ENCODE peak calls at places on chromosomes 7 and 10, in ten cellular contexts. V is mammary epithelial cell, A is fibroblast of lung, Y is lower lobe of right lung, J is hepatocyte, H is cardiac muscle cell, F is thoracic aorta, D is A673, I is heart left ventricle, Q is AG04450. N is an unnamed sample.

GRCh38 chr7:135755351-135755753 is 6.7 kb upstream of the FAM180A start:
- DNase-seq in V (no peak), A (no peak), Y (no peak), J (no peak), H (no peak), F (no peak), D (no peak), I (peak), Q (no peak), N (peak)

GRCh38 chr10:17113346-17113745 is 16.3 kb downstream of the CUBN start:
- DNase-seq in V (peak), A (no peak), Y (no peak), J (no peak), H (no peak), F (no peak), D (no peak), I (no peak), Q (no peak), N (no peak)

GRCh38 chr7:27897001-27897400 is 157.0 kb downstream of the TAX1BP1 start:
- DNase-seq in V (no peak), A (peak), Y (peak), J (no peak), H (no peak), F (no peak), D (no peak), I (no peak), Q (peak), N (no peak)

GRCh38 chr10:123997486-123998196 is 95.8 kb downstream of the CHST15 start:
- DNase-seq in V (peak), A (peak), Y (peak), J (peak), H (peak), F (no peak), D (no peak), I (peak), Q (peak), N (no peak)

GRCh38 chr10:3091346-3091787 is 24.0 kb downstream of the PFKP start:
- DNase-seq in V (peak), A (peak), Y (peak), J (peak), H (peak), F (no peak), D (no peak), I (no peak), Q (peak), N (no peak)

GRCh38 chr10:23293973-23294372 is 50.6 kb downstream of the C10orf67 start:
- DNase-seq in V (no peak), A (no peak), Y (no peak), J (no peak), H (no peak), F (no peak), D (no peak), I (no peak), Q (no peak), N (no peak)

GRCh38 chr10:131445623-131446022 is 134.1 kb upstream of the TCERG1L start:
- DNase-seq in V (no peak), A (no peak), Y (no peak), J (no peak), H (no peak), F (no peak), D (no peak), I (no peak), Q (no peak), N (no peak)

GRCh38 chr7:133783276-133783675 is 343.9 kb upstream of the LRGUK start:
- DNase-seq in V (peak), A (no peak), Y (no peak), J (no peak), H (no peak), F (no peak), D (no peak), I (no peak), Q (no peak), N (no peak)

GRCh38 chr10:60350400-60350799 is 39.3 kb downstream of the ANK3 start:
- DNase-seq in V (no peak), A (peak), Y (no peak), J (no peak), H (peak), F (no peak), D (no peak), I (no peak), Q (no peak), N (no peak)

GRCh38 chr10:68301301-68301700 is 30.6 kb upstream of the HNRNPH3 start:
- DNase-seq in V (no peak), A (no peak), Y (no peak), J (no peak), H (no peak), F (no peak), D (no peak), I (no peak), Q (no peak), N (no peak)

GRCh38 chr10:66924674-66925345 is 1.0 kb upstream of the LRRTM3 start:
- DNase-seq in V (peak), A (peak), Y (no peak), J (no peak), H (no peak), F (no peak), D (no peak), I (no peak), Q (no peak), N (no peak)

GRCh38 chr7:101977249-101977648 is 159.8 kb downstream of the CUX1 start:
- DNase-seq in V (no peak), A (no peak), Y (no peak), J (no peak), H (no peak), F (no peak), D (no peak), I (no peak), Q (no peak), N (no peak)

GRCh38 chr10:58086763-58087150 is 180.9 kb downstream of the IPMK start:
- DNase-seq in V (no peak), A (no peak), Y (no peak), J (no peak), H (no peak), F (no peak), D (no peak), I (no peak), Q (no peak), N (no peak)

GRCh38 chr7:479948-480499 is 39.6 kb downstream of the PDGFA start:
- DNase-seq in V (no peak), A (no peak), Y (no peak), J (no peak), H (no peak), F (no peak), D (no peak), I (peak), Q (no peak), N (peak)

GRCh38 chr10:112218960-112219359 is 35.4 kb upstream of the GPAM start:
- DNase-seq in V (no peak), A (no peak), Y (no peak), J (no peak), H (no peak), F (no peak), D (no peak), I (no peak), Q (no peak), N (no peak)

GRCh38 chr10:6721964-6722615 is 142.0 kb upstream of the PRKCQ start:
- DNase-seq in V (peak), A (peak), Y (no peak), J (no peak), H (peak), F (no peak), D (peak), I (no peak), Q (peak), N (no peak)

GRCh38 chr10:126187399-126187798 is 200.9 kb downstream of the ADAM12 start:
- DNase-seq in V (no peak), A (no peak), Y (no peak), J (no peak), H (no peak), F (no peak), D (no peak), I (no peak), Q (no peak), N (no peak)

GRCh38 chr7:151823783-151824182 is 53.1 kb downstream of the PRKAG2 start:
- DNase-seq in V (no peak), A (no peak), Y (no peak), J (no peak), H (no peak), F (no peak), D (no peak), I (no peak), Q (no peak), N (no peak)

GRCh38 chr10:72379776-72380175 is 25.1 kb upstream of the DNAJB12 start:
- DNase-seq in V (no peak), A (peak), Y (no peak), J (no peak), H (no peak), F (no peak), D (peak), I (no peak), Q (no peak), N (no peak)

GRCh38 chr10:124738441-124738840 is 5.7 kb downstream of the FAM53B start:
- DNase-seq in V (no peak), A (no peak), Y (no peak), J (peak), H (no peak), F (no peak), D (no peak), I (no peak), Q (no peak), N (no peak)

GRCh38 chr7:95867309-95867708 is 95.0 kb downstream of the DYNC1I1 start:
- DNase-seq in V (no peak), A (no peak), Y (no peak), J (no peak), H (no peak), F (no peak), D (no peak), I (no peak), Q (no peak), N (no peak)

GRCh38 chr10:22463255-22463654 is 118.0 kb downstream of the SPAG6 start:
- DNase-seq in V (no peak), A (no peak), Y (no peak), J (no peak), H (no peak), F (no peak), D (no peak), I (no peak), Q (no peak), N (no peak)

GRCh38 chr10:103353281-103353680 is 2.3 kb upstream of the PCGF6 start:
- DNase-seq in V (no peak), A (no peak), Y (no peak), J (no peak), H (no peak), F (no peak), D (peak), I (no peak), Q (no peak), N (no peak)

GRCh38 chr10:101569838-101570763 is 18.0 kb downstream of the POLL start:
- DNase-seq in V (peak), A (peak), Y (peak), J (peak), H (peak), F (peak), D (peak), I (peak), Q (peak), N (peak)

GRCh38 chr7:2710256-2710655 is 22.3 kb downstream of the AMZ1 start:
- DNase-seq in V (no peak), A (no peak), Y (no peak), J (no peak), H (no peak), F (no peak), D (no peak), I (peak), Q (no peak), N (no peak)

GRCh38 chr7:155860840-155861479 is 48.7 kb upstream of the SHH start:
- DNase-seq in V (peak), A (peak), Y (peak), J (peak), H (peak), F (no peak), D (no peak), I (no peak), Q (peak), N (no peak)

GRCh38 chr7:835491-836401 is 3.5 kb downstream of the SUN1 start:
- DNase-seq in V (no peak), A (no peak), Y (peak), J (no peak), H (no peak), F (no peak), D (no peak), I (peak), Q (no peak), N (no peak)

GRCh38 chr7:151114151-151115090 is 28.1 kb downstream of the AGAP3 start:
- DNase-seq in V (peak), A (peak), Y (peak), J (peak), H (peak), F (no peak), D (peak), I (no peak), Q (no peak), N (no peak)

GRCh38 chr7:128136215-128136597 is 104.9 kb upstream of the LEP start:
- DNase-seq in V (no peak), A (no peak), Y (no peak), J (no peak), H (no peak), F (no peak), D (peak), I (no peak), Q (no peak), N (no peak)
- H3K27ac ChIP-seq in V (no peak), A (no peak), Y (no peak), J (no peak), H (no peak), F (no peak), D (peak), I (no peak), Q (no peak), N (no peak)

GRCh38 chr7:157337316-157338149 is 729 bp downstream of the DNAJB6 start:
- DNase-seq in V (peak), A (peak), Y (peak), J (peak), H (peak), F (no peak), D (peak), I (peak), Q (no peak), N (peak)

GRCh38 chr7:157335991-157336382 is 817 bp upstream of the DNAJB6 start:
- DNase-seq in V (no peak), A (no peak), Y (no peak), J (no peak), H (no peak), F (no peak), D (no peak), I (no peak), Q (no peak), N (no peak)

GRCh38 chr7:157336383-157337315 is at the start of gene DNAJB6:
- DNase-seq in V (peak), A (peak), Y (peak), J (peak), H (peak), F (peak), D (peak), I (peak), Q (peak), N (peak)

GRCh38 chr7:157335256-157335655 is 1.5 kb upstream of the DNAJB6 start:
- DNase-seq in V (no peak), A (no peak), Y (no peak), J (no peak), H (no peak), F (no peak), D (no peak), I (no peak), Q (no peak), N (no peak)

DNA sequence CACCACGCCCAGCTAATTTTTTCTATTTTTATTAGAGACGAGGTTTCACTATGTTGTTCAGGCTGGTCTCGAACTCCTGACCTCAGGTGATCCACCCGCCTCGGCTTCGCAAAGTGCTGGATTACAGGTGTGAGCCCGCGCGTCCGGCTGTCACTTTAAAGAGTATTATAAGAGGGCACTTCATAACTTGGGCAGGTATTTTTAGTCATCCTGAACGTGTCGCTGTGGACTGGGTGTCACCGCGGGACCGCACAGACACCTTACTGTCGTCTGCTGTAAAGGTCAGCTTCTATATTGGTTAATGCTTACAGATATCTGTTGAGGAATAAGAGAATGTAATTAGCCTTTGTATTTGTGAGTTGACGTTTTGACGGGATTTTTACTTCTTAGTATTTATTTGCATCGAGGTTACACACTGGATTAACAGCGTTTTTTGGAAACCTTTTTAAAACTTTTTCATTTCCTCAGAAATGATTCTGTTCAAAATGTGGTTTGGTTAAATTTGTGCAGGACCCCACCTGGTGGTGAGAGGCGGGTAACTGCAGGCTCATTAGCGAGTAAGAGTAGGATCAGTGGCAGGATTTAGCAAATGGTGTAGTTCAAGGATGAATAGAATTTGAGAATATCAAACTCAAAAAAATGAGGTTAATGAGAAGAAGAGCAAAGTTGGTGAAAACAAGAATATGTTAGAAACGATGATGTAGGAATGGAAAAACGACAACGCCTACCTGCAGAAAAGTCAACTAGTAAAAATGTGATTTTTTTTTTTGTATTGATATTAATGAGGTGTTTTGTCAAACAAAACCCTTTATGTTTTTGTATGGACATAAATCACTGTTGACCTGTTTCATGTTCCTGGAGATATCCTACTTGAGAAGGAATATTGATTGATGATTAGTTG is 3.2 kb downstream of the DNAJB6 start:
- DNase-seq in V (peak), A (peak), Y (peak), J (peak), H (peak), F (no peak), D (peak), I (peak), Q (no peak), N (peak)
- H3K4me3 ChIP-seq in V (no peak), A (no peak), Y (no peak), J (no peak), H (no peak), F (peak), D (peak), I (no peak), Q (peak), N (no peak)

DNA sequence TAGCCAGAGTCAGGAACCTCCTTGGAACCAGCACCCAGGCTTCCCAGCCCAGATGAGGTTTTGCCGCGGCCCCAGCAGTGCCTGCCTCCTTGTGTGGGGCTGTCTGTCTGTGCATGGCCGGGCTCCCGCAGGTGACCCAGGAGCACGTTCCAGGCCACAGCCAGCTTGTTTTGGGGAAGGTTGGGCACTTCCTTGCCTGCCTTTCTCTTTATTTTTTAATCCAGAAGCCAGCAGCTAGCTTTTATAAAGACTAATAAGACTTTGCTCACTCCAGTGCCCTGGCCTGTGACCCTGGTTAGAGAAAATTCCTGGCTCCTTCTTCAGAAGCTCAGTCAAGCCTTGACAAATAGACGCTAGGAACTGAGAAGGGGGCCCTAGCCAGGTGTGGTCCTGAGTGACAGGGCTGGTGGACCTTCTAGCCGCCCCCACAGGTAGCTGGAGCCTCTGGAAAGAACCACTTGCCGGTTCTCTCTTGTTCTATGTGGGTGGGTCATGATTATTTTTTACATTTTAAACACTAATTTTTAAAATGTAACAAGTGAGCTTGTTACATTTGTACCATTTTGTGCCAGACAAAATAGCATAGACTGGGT is 837 bp downstream of the SLC29A3 start:
- DNase-seq in V (no peak), A (no peak), Y (no peak), J (no peak), H (no peak), F (no peak), D (no peak), I (no peak), Q (no peak), N (no peak)
- H3K27ac ChIP-seq in V (no peak), A (no peak), Y (peak), J (peak), H (no peak), F (peak), D (peak), I (peak), Q (no peak), N (no peak)

GRCh38 chr10:89416465-89416864 is 2.1 kb downstream of the IFIT5 start:
- DNase-seq in V (no peak), A (no peak), Y (no peak), J (no peak), H (peak), F (no peak), D (no peak), I (no peak), Q (no peak), N (no peak)

GRCh38 chr10:89414879-89415821 is 782 bp downstream of the IFIT5 start:
- DNase-seq in V (peak), A (peak), Y (peak), J (peak), H (peak), F (no peak), D (peak), I (peak), Q (no peak), N (peak)

GRCh38 chr10:89414146-89414878 is at the start of gene IFIT5:
- DNase-seq in V (peak), A (peak), Y (peak), J (peak), H (peak), F (no peak), D (peak), I (peak), Q (no peak), N (peak)

GRCh38 chr10:89413398-89413912 is 913 bp upstream of the IFIT5 start:
- DNase-seq in V (no peak), A (no peak), Y (no peak), J (no peak), H (no peak), F (no peak), D (no peak), I (no peak), Q (no peak), N (no peak)
- H3K4me3 ChIP-seq in V (no peak), A (no peak), Y (peak), J (peak), H (no peak), F (peak), D (peak), I (peak), Q (peak), N (peak)

GRCh38 chr7:93115796-93116195 is 2.0 kb downstream of the SAMD9 start:
- DNase-seq in V (peak), A (peak), Y (no peak), J (no peak), H (peak), F (no peak), D (no peak), I (no peak), Q (peak), N (no peak)
- H3K27ac ChIP-seq in V (peak), A (peak), Y (no peak), J (no peak), H (no peak), F (no peak), D (no peak), I (no peak), Q (peak), N (no peak)

DNA sequence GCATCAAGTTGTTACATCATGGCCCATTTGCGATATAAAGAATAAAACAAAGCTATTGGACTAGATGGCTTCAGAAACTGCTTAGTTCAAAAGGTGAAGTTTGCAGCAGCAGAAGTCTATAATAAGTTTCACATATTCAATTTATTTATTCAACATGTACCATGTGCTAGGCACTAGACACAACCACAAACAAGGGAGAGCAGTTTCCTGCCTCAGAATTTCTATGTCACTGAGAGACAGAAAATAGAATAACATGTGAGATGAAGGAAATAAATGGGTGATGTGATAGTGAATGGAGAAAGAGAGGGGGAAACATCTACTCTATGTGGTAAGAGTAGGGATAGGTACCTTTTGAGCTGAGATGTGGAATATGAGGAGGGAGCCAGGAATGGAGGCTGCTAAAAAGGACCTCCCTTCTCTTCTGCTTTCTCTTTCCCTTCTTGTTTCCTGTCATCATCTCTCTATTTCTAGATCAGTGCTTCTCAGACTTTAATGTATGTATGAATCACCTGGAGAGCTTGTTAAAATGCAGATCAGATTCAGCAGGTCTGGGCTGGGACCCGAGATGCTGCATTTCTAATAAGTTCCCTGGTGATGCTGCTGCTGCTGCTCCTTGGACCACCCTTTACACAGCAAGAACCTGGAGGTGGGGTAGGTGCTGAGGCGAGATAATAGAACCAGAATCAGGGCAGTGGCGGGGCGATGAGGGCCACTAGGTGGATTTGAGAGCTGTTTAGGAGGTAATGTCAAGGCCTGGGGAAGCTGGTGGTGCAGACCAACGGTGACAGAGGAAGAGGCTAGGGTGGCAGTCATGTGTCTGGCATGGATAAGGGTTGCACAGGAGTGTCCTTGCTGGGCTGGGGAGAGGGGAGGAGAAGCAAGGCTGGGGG is 13.7 kb upstream of the INMT start:
- DNase-seq in V (no peak), A (no peak), Y (no peak), J (no peak), H (no peak), F (no peak), D (no peak), I (no peak), Q (no peak), N (no peak)
- H3K4me3 ChIP-seq in V (no peak), A (no peak), Y (no peak), J (no peak), H (no peak), F (no peak), D (no peak), I (no peak), Q (no peak), N (no peak)

N was measured in right cardiac atrium.